ENCODE peak calls at places on chromosomes 16 and 17, in seven cellular contexts. W is heart left ventricle; N is transverse colon; H is CD4-positive, CD25-positive, alpha-beta regulatory T cell; I is ovary; U is fibroblast of lung; S is mesendoderm. C is an unnamed sample. For H3K4me1, the result is how much of the 10 kb centered on the place peaks cover.

GRCh38 chr16:648071-648785 is 937 bp upstream of the WDR90 start:
- DNase-seq in W (no peak), N (peak), H (no peak), I (no peak), U (no peak), S (no peak), C (no peak)

GRCh38 chr16:84785843-84786538 is 33.8 kb upstream of the CRISPLD2 start:
- DNase-seq in W (peak), N (peak), H (no peak), I (peak), U (peak), S (no peak), C (no peak)

GRCh38 chr17:54324813-54325212 is 502.1 kb downstream of the KIF2B start:
- DNase-seq in W (no peak), N (no peak), H (no peak), I (no peak), U (no peak), S (no peak), C (no peak)

GRCh38 chr16:22937169-22937568 is 123.2 kb downstream of the HS3ST2 start:
- DNase-seq in W (no peak), N (no peak), H (no peak), I (no peak), U (no peak), S (no peak), C (no peak)

GRCh38 chr17:80872999-80873951 is 118.4 kb upstream of the CHMP6 start:
- DNase-seq in W (peak), N (peak), H (no peak), I (no peak), U (no peak), S (peak), C (peak)

GRCh38 chr16:30934827-30935557 is 11.6 kb downstream of the FBXL19 start:
- DNase-seq in W (no peak), N (peak), H (no peak), I (no peak), U (peak), S (peak), C (no peak)

GRCh38 chr17:49035470-49036269 is 38.5 kb downstream of the IGF2BP1 start:
- DNase-seq in W (no peak), N (peak), H (no peak), I (peak), U (peak), S (peak), C (peak)

GRCh38 chr16:8868272-8869211 is at the start of gene CARHSP1:
- DNase-seq in W (peak), N (peak), H (peak), I (peak), U (peak), S (peak), C (peak)

GRCh38 chr16:31106509-31107464 is 1.4 kb upstream of the BCKDK start:
- DNase-seq in W (no peak), N (no peak), H (no peak), I (no peak), U (no peak), S (no peak), C (no peak)

GRCh38 chr16:49472598-49472997 is 99.0 kb downstream of the C16orf78 start:
- DNase-seq in W (peak), N (peak), H (no peak), I (peak), U (no peak), S (no peak), C (no peak)

GRCh38 chr16:59181821-59182420 is 447.8 kb upstream of the GOT2 start:
- DNase-seq in W (no peak), N (no peak), H (no peak), I (no peak), U (no peak), S (no peak), C (no peak)

GRCh38 chr16:51337662-51338061 is 186.6 kb upstream of the SALL1 start:
- DNase-seq in W (no peak), N (no peak), H (no peak), I (no peak), U (no peak), S (peak), C (no peak)

GRCh38 chr16:82633964-82634600 is 7.3 kb downstream of the CDH13 start:
- DNase-seq in W (peak), N (peak), H (no peak), I (no peak), U (no peak), S (peak), C (no peak)

GRCh38 chr16:20851601-20852000 is 45.3 kb downstream of the REXO5 start:
- DNase-seq in W (peak), N (peak), H (no peak), I (peak), U (peak), S (no peak), C (no peak)

GRCh38 chr16:55031481-55031880 is 100.8 kb downstream of the IRX5 start:
- DNase-seq in W (no peak), N (no peak), H (no peak), I (no peak), U (no peak), S (no peak), C (no peak)

GRCh38 chr17:15502315-15503112 is 35.1 kb upstream of the CDRT4 start:
- DNase-seq in W (peak), N (peak), H (peak), I (peak), U (peak), S (peak), C (no peak)

GRCh38 chr16:69417537-69418199 is 6.8 kb upstream of the CYB5B start:
- DNase-seq in W (no peak), N (no peak), H (no peak), I (no peak), U (peak), S (peak), C (no peak)

GRCh38 chr17:3695723-3696411 is at the start of gene P2RX5:
- DNase-seq in W (no peak), N (peak), H (no peak), I (peak), U (no peak), S (peak), C (no peak)

GRCh38 chr16:2056681-2057407 is 9.1 kb downstream of the TSC2 start:
- DNase-seq in W (no peak), N (no peak), H (no peak), I (no peak), U (no peak), S (peak), C (no peak)

GRCh38 chr17:79980246-79981043 is 55.2 kb downstream of the TBC1D16 start:
- DNase-seq in W (no peak), N (no peak), H (no peak), I (peak), U (no peak), S (no peak), C (no peak)

GRCh38 chr16:17133851-17134250 is 336.9 kb downstream of the XYLT1 start:
- DNase-seq in W (no peak), N (no peak), H (no peak), I (no peak), U (no peak), S (no peak), C (no peak)

GRCh38 chr16:75286996-75287395 is 35.6 kb upstream of the BCAR1 start:
- DNase-seq in W (no peak), N (no peak), H (no peak), I (no peak), U (no peak), S (no peak), C (no peak)

DNA sequence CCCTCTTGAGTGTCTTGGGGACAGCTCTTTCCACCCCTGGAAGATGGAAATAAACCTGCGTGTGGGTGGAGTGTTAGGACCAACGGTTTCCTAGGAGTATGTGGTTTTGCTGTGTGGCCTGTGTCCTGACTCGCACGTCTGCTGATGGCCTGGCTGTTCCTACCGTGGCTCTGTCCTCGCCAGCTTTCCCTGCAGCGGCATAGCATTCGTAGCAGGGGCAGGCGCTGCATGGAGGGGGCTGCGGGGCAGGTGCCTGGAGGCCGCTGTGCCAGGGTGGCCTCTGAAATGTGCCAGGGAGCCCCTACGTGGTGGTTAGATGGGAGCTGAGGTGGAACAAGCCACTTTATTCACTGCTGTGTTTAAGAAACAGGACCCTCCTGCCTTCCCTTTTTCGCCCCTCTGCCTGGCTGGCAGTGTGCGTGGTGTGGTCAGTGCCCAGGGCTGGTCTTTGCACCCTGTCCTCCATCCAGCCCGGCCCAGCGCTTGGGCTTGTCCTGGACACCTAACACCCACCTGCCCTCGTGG is 10.6 kb downstream of the SLC16A3 start:
- DNase-seq in W (no peak), N (no peak), H (no peak), I (peak), U (no peak), S (no peak), C (no peak)
- H3K4me1 ChIP-seq in W (half or more), N (half or more), H (half or more), I (half or more), U (half or more), S (under half), C (under half)

DNA sequence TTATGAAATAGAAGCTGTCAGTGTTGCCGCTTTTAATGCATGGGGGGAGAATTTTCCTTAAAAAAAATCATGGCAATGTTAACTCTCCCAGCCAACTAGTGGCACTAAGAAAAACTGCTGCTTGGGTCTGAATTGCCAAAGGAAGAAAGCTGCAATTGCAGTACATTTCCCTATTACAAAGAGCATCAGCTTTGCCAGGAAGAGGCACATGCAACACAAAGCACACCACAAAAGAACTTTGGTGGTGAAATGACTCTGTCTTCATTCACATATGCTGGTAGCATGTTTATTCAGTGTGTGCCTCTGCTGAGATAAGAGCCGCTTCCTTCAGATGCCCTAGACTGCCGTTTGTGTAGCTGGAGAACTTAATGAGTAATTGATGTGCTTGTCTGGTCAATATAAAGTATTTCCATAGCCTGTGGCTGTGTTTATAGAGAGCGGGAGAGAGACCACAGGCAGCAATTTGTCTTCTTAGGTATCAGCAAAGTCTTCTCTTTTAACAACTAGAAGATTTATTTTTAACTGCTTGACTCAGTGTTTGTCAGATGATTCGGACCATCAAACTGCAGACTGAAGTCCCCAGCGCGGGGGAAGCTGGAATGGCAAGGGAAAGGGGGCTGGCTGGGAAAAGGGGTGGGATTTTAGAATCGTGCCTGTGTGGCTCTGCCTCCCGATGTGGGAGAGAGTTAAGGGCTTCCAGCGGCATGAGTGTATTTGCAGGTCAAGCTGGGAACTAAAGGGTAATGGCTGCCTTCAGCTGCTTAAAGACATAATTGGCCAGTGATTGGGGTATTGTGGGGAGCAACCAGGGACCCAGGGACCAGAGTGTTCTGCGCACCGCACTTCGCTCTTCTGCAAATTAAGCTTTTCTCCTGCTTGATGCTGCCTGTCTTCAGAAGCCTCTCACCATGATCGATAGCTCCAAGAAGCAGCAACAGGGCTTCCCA is 115.2 kb downstream of the MRTFB start:
- DNase-seq in W (peak), N (no peak), H (no peak), I (no peak), U (peak), S (peak), C (no peak)
- H3K27ac ChIP-seq in W (peak), N (peak), H (no peak), I (no peak), U (peak), S (no peak), C (no peak)

DNA sequence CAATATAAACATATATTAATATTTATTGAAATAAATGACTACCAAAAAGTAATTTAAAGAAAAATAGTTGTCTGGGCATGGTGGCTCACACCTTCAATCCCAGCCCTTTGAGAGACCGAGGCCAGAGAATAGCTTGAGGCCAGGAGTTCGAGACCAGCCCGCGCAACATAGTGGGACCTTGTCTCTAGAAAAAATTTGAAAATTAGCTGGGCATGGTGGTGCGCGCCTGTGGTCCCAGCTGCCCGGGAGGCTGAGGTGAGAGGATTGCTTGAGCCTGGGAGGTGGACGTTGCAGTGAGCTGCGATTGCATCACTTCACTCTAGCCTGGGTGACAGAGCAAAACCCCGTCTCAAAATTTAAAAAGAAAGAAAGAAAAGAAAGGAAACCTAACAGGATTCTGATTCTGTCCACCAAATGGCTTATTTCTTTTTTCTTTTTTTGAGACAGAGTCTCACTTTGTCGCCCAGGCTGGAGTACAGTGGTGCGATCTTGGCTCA is 3.4 kb upstream of the BPTF start:
- DNase-seq in W (no peak), N (no peak), H (no peak), I (no peak), U (no peak), S (no peak), C (no peak)
- H3K4me1 ChIP-seq in W (under half), N (under half), H (under half), I (under half), U (under half), S (under half), C (under half)

GRCh38 chr17:74452027-74452840 is 14.2 kb upstream of the CD300A start:
- DNase-seq in W (peak), N (no peak), H (no peak), I (peak), U (no peak), S (peak), C (no peak)
- H3K27ac ChIP-seq in W (peak), N (no peak), H (no peak), I (peak), U (no peak), S (no peak), C (no peak)

GRCh38 chr17:42844761-42845555 is 578 bp downstream of the AOC2 start:
- DNase-seq in W (no peak), N (no peak), H (no peak), I (no peak), U (no peak), S (no peak), C (no peak)
- H3K4me1 ChIP-seq in W (under half), N (under half), H (under half), I (under half), U (under half), S (under half), C (under half)

GRCh38 chr16:89860747-89861304 is 12.6 kb upstream of the TCF25 start:
- DNase-seq in W (peak), N (peak), H (peak), I (peak), U (peak), S (peak), C (no peak)

GRCh38 chr16:89864421-89864820 is 9.0 kb upstream of the TCF25 start:
- DNase-seq in W (no peak), N (no peak), H (no peak), I (no peak), U (no peak), S (no peak), C (no peak)

GRCh38 chr16:89862732-89863131 is 10.7 kb upstream of the TCF25 start:
- DNase-seq in W (no peak), N (no peak), H (no peak), I (no peak), U (no peak), S (no peak), C (no peak)

GRCh38 chr16:89861648-89862047 is 11.7 kb upstream of the TCF25 start:
- DNase-seq in W (no peak), N (no peak), H (no peak), I (no peak), U (no peak), S (no peak), C (no peak)

DNA sequence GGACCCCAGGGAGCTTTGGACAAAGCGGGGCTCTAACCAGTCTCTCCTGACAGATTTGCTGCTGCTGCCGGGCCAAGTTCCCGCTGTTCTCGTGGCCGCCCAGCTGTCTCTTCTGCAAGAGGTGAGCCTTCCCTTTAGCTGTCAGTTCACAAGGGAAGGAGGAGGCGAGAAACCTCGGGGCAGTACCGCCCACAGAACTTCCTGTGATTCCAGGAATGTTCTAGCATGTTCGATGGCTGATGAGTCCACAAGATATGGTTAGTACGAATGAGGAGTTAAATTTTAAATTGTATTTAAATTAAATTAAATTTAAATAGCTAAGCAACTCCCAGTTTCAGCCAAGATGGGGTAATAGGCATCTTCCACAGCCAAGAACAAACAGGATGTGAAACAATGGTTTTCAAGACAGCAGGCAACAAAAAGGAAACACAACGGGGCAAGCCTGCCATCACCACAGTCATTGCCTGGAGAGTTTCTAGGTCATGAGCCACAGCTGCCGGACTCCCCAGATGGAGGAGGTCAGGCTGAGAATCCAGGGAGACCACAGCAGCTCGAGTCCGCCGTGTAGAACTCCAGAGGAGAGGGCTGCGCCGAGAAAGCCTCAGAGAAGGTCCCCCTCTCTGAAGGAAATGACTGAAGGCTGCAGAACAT is 9.5 kb upstream of the TCF25 start:
- DNase-seq in W (peak), N (peak), H (no peak), I (no peak), U (peak), S (peak), C (no peak)
- H3K27ac ChIP-seq in W (peak), N (peak), H (peak), I (no peak), U (no peak), S (no peak), C (no peak)

GRCh38 chr17:44902135-44902760 is 3.0 kb upstream of the EFTUD2 start:
- DNase-seq in W (no peak), N (no peak), H (no peak), I (no peak), U (no peak), S (no peak), C (no peak)
- H3K4me1 ChIP-seq in W (under half), N (under half), H (under half), I (under half), U (under half), S (under half), C (under half)

DNA sequence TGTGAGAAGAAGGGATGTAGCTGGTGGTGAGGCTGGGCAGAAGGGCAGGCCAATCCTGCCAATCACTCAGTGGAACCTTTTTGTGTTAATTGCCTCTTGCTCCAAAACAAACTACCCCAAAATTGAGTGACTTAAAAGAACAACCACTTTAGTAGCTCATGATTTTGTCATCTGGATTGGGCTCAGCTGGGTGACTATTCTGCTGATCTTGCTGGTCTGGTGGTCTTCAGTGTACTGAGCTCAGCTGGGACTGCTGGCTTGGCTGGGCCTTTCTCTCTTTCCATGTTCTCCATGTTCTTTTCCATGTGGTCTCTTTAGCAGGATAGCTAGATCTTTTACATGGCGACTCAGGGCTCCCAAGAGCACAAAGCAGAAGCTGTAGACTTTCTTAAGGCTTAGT is 37.7 kb upstream of the SDK2 start:
- DNase-seq in W (no peak), N (no peak), H (no peak), I (no peak), U (no peak), S (no peak), C (no peak)
- H3K27ac ChIP-seq in W (no peak), N (no peak), H (no peak), I (no peak), U (no peak), S (no peak), C (no peak)

C was measured in iPS DF 6.9.